ENCODE peak calls at places on chromosomes 6 and 20, in ten cellular contexts. One of them, this sample, is unnamed. For H3K4me1, the result is how much of the 10 kb centered on the place peaks cover.

GRCh38 chr6:87730310-87730709 is 28.3 kb upstream of the AKIRIN2 start:
- DNase-seq in uterus: no peak
- DNase-seq in adrenal gland: peak
- DNase-seq in GM12878: no peak
- DNase-seq in neural progenitor cell: no peak
- DNase-seq in K562: no peak
- DNase-seq in astrocyte: no peak
- DNase-seq in CD8-positive, alpha-beta T cell: no peak
- DNase-seq in fibroblast of lung: no peak
- DNase-seq in thyroid gland: peak
- DNase-seq in this sample: no peak

GRCh38 chr6:143176090-143177021 is 115.7 kb downstream of the AIG1 start:
- DNase-seq in uterus: no peak
- DNase-seq in adrenal gland: no peak
- DNase-seq in GM12878: no peak
- DNase-seq in neural progenitor cell: no peak
- DNase-seq in K562: peak
- DNase-seq in astrocyte: peak
- DNase-seq in CD8-positive, alpha-beta T cell: no peak
- DNase-seq in fibroblast of lung: peak
- DNase-seq in thyroid gland: no peak
- DNase-seq in this sample: no peak

GRCh38 chr20:1377341-1377871 is 15.4 kb downstream of the FKBP1A start:
- DNase-seq in uterus: no peak
- DNase-seq in adrenal gland: no peak
- DNase-seq in GM12878: no peak
- DNase-seq in neural progenitor cell: no peak
- DNase-seq in K562: no peak
- DNase-seq in astrocyte: no peak
- DNase-seq in CD8-positive, alpha-beta T cell: no peak
- DNase-seq in fibroblast of lung: no peak
- DNase-seq in thyroid gland: no peak
- DNase-seq in this sample: no peak

GRCh38 chr20:17419459-17419858 is 111.7 kb downstream of the BFSP1 start:
- DNase-seq in uterus: no peak
- DNase-seq in adrenal gland: no peak
- DNase-seq in GM12878: no peak
- DNase-seq in neural progenitor cell: no peak
- DNase-seq in K562: no peak
- DNase-seq in astrocyte: no peak
- DNase-seq in CD8-positive, alpha-beta T cell: no peak
- DNase-seq in fibroblast of lung: no peak
- DNase-seq in thyroid gland: no peak
- DNase-seq in this sample: no peak

GRCh38 chr6:337782-338464 is 45.6 kb downstream of the DUSP22 start:
- DNase-seq in uterus: no peak
- DNase-seq in adrenal gland: no peak
- DNase-seq in GM12878: no peak
- DNase-seq in neural progenitor cell: no peak
- DNase-seq in K562: no peak
- DNase-seq in astrocyte: no peak
- DNase-seq in CD8-positive, alpha-beta T cell: no peak
- DNase-seq in fibroblast of lung: no peak
- DNase-seq in thyroid gland: no peak
- DNase-seq in this sample: no peak

GRCh38 chr20:43404880-43405279 is 52.8 kb upstream of the SRSF6 start:
- DNase-seq in uterus: no peak
- DNase-seq in adrenal gland: no peak
- DNase-seq in GM12878: no peak
- DNase-seq in neural progenitor cell: peak
- DNase-seq in K562: peak
- DNase-seq in astrocyte: no peak
- DNase-seq in CD8-positive, alpha-beta T cell: no peak
- DNase-seq in fibroblast of lung: no peak
- DNase-seq in thyroid gland: no peak
- DNase-seq in this sample: no peak

GRCh38 chr20:49366687-49367086 is 88.8 kb upstream of the ZNFX1 start:
- DNase-seq in uterus: no peak
- DNase-seq in adrenal gland: no peak
- DNase-seq in GM12878: no peak
- DNase-seq in neural progenitor cell: no peak
- DNase-seq in K562: no peak
- DNase-seq in astrocyte: no peak
- DNase-seq in CD8-positive, alpha-beta T cell: no peak
- DNase-seq in fibroblast of lung: no peak
- DNase-seq in thyroid gland: no peak
- DNase-seq in this sample: no peak

GRCh38 chr6:90940812-90941481 is 354.1 kb upstream of the MAP3K7 start:
- DNase-seq in uterus: no peak
- DNase-seq in adrenal gland: peak
- DNase-seq in GM12878: peak
- DNase-seq in neural progenitor cell: peak
- DNase-seq in K562: peak
- DNase-seq in astrocyte: peak
- DNase-seq in CD8-positive, alpha-beta T cell: no peak
- DNase-seq in fibroblast of lung: peak
- DNase-seq in thyroid gland: no peak
- DNase-seq in this sample: no peak

GRCh38 chr6:166007349-166008263 is 160.0 kb downstream of the TBXT start:
- DNase-seq in uterus: peak
- DNase-seq in adrenal gland: peak
- DNase-seq in GM12878: no peak
- DNase-seq in neural progenitor cell: peak
- DNase-seq in K562: no peak
- DNase-seq in astrocyte: peak
- DNase-seq in CD8-positive, alpha-beta T cell: no peak
- DNase-seq in fibroblast of lung: peak
- DNase-seq in thyroid gland: peak
- DNase-seq in this sample: peak

GRCh38 chr6:17017416-17017815 is 84.4 kb upstream of the STMND1 start:
- DNase-seq in uterus: no peak
- DNase-seq in adrenal gland: no peak
- DNase-seq in GM12878: no peak
- DNase-seq in neural progenitor cell: no peak
- DNase-seq in K562: no peak
- DNase-seq in astrocyte: no peak
- DNase-seq in CD8-positive, alpha-beta T cell: no peak
- DNase-seq in fibroblast of lung: no peak
- DNase-seq in thyroid gland: no peak
- DNase-seq in this sample: no peak

GRCh38 chr6:167100241-167100674 is 22.6 kb upstream of the CCR6 start:
- DNase-seq in uterus: no peak
- DNase-seq in adrenal gland: no peak
- DNase-seq in GM12878: no peak
- DNase-seq in neural progenitor cell: no peak
- DNase-seq in K562: peak
- DNase-seq in astrocyte: no peak
- DNase-seq in CD8-positive, alpha-beta T cell: no peak
- DNase-seq in fibroblast of lung: no peak
- DNase-seq in thyroid gland: no peak
- DNase-seq in this sample: no peak

GRCh38 chr6:43833223-43833995 is 63.4 kb downstream of the VEGFA start:
- DNase-seq in uterus: no peak
- DNase-seq in adrenal gland: no peak
- DNase-seq in GM12878: no peak
- DNase-seq in neural progenitor cell: no peak
- DNase-seq in K562: no peak
- DNase-seq in astrocyte: no peak
- DNase-seq in CD8-positive, alpha-beta T cell: no peak
- DNase-seq in fibroblast of lung: no peak
- DNase-seq in thyroid gland: no peak
- DNase-seq in this sample: peak

GRCh38 chr6:94184666-94185464 is 765.5 kb upstream of the EPHA7 start:
- DNase-seq in uterus: no peak
- DNase-seq in adrenal gland: no peak
- DNase-seq in GM12878: no peak
- DNase-seq in neural progenitor cell: no peak
- DNase-seq in K562: no peak
- DNase-seq in astrocyte: no peak
- DNase-seq in CD8-positive, alpha-beta T cell: no peak
- DNase-seq in fibroblast of lung: no peak
- DNase-seq in thyroid gland: no peak
- DNase-seq in this sample: no peak

GRCh38 chr6:6758915-6759654 is 170.6 kb downstream of the LY86 start:
- DNase-seq in uterus: peak
- DNase-seq in adrenal gland: peak
- DNase-seq in GM12878: peak
- DNase-seq in neural progenitor cell: peak
- DNase-seq in K562: peak
- DNase-seq in astrocyte: peak
- DNase-seq in CD8-positive, alpha-beta T cell: peak
- DNase-seq in fibroblast of lung: peak
- DNase-seq in thyroid gland: peak
- DNase-seq in this sample: peak
- TF ChIP-seq CTCF in uterus: peak
- TF ChIP-seq CTCF in adrenal gland: peak
- TF ChIP-seq CTCF in GM12878: peak
- TF ChIP-seq CTCF in neural progenitor cell: peak
- TF ChIP-seq CTCF in K562: peak
- TF ChIP-seq CTCF in astrocyte: peak
- TF ChIP-seq CTCF in CD8-positive, alpha-beta T cell: peak
- TF ChIP-seq CTCF in fibroblast of lung: peak
- TF ChIP-seq CTCF in thyroid gland: peak
- TF ChIP-seq CTCF in this sample: peak

DNA sequence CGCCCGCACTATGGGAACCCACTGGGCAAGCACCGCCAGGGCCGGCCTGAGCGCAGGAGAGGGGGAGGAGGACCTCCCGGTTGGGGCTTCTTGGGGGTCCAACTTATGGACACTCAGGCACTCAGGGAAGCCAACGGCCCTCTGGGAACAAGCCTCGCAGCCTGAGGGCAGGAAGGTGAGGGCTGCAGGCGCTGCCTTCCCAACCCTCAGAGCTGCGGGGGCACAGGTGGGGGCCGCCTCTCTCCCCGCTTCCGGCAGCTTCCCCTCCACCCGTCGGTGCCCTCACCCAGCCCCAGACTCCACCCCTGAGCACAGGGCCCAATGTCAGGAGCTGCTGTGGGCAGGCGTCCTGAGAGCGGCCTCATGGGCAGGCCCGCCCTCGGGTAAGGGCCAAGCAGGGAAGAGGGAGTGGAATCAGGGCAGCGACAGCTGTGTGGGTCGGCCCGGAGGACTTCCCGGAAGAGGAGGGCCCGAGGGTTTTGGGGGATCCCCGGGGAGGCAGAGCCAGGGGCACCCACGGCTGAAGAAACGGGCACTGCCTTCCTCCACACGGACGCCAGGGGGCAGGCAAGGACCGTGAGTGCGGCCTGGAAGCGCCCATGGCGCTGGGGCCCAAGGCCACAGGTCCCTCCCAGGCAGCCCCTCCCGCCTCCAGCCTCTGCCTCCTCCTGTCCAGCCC is 488 bp upstream of the PTK6 start:
- DNase-seq in uterus: peak
- DNase-seq in adrenal gland: peak
- DNase-seq in GM12878: peak
- DNase-seq in neural progenitor cell: peak
- DNase-seq in K562: peak
- DNase-seq in astrocyte: peak
- DNase-seq in CD8-positive, alpha-beta T cell: peak
- DNase-seq in fibroblast of lung: peak
- DNase-seq in thyroid gland: peak
- DNase-seq in this sample: peak
- H3K4me1 ChIP-seq in uterus: under half
- H3K4me1 ChIP-seq in adrenal gland: under half
- H3K4me1 ChIP-seq in GM12878: under half
- H3K4me1 ChIP-seq in neural progenitor cell: under half
- H3K4me1 ChIP-seq in K562: under half
- H3K4me1 ChIP-seq in astrocyte: under half
- H3K4me1 ChIP-seq in CD8-positive, alpha-beta T cell: under half
- H3K4me1 ChIP-seq in fibroblast of lung: under half
- H3K4me1 ChIP-seq in thyroid gland: under half
- H3K4me1 ChIP-seq in this sample: half or more

DNA sequence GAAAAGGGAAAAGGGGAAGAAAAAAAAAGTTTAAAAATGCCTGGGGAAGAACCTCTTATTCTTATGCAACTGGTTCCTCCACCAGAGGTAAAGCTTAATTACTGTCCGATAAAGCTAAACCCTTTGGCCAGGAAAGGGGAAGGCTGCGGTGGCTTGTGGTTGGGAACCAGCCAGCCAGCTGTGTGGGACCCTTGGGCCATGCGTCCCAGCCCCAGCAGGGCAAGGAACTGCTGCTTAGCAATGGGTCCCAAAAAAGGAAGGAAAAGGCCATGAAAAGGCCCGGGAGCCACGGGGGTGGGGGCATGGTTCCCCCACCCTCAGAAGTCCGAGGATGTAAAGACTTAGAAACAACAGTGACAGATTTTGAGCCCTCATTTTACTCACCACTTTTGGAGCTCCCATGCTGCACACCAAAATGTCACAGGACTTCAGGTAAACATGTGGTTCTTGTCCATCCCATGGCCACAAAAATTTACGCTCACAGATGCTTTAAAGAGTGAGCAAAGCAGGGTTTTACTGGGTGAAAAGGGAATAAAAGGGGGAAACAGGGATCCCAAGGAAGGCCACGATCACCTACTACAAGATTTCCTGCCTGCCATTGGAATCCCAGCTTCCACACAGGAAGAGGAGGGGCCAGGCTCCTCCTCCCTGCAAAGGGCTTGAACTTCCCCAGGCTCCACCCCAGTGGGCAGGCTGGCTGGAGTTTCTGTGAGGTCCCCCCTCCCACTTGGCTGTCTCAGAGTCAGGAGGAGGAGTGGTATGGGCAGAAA is 1234.7 kb upstream of the GJE1 start:
- DNase-seq in uterus: no peak
- DNase-seq in adrenal gland: peak
- DNase-seq in GM12878: no peak
- DNase-seq in neural progenitor cell: no peak
- DNase-seq in K562: peak
- DNase-seq in astrocyte: no peak
- DNase-seq in CD8-positive, alpha-beta T cell: no peak
- DNase-seq in fibroblast of lung: no peak
- DNase-seq in thyroid gland: no peak
- DNase-seq in this sample: no peak
- H3K4me3 ChIP-seq in uterus: no peak
- H3K4me3 ChIP-seq in adrenal gland: no peak
- H3K4me3 ChIP-seq in GM12878: peak
- H3K4me3 ChIP-seq in neural progenitor cell: no peak
- H3K4me3 ChIP-seq in K562: peak
- H3K4me3 ChIP-seq in astrocyte: no peak
- H3K4me3 ChIP-seq in CD8-positive, alpha-beta T cell: no peak
- H3K4me3 ChIP-seq in fibroblast of lung: no peak
- H3K4me3 ChIP-seq in thyroid gland: no peak
- H3K4me3 ChIP-seq in this sample: no peak

DNA sequence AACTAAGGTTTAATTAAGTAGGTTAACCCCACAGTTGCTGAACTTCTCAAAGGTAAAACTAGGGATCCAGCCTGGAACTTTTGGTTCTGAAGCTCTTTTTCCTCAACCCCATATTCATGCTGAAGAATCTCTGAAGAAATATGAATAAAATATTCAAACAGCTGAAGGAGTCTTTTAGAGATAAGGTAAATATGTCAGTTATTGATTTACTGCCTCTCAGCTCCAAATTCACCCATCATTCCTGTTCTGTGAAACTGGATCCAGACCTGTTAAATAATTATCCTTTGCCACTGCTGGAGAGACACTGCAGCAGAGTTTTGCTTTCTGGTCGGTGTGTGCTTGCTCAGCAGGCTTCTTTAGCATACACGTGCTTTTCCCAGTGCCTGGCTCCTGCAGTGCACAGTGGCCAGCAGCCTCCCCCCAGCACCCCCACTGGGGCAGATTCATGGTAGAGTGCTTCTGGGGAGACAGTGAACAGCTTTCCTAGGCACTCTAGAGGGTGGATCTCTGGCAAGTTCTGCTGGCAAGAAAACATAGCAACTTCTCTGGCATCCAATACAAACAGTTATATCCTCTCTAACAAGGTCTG is 62.0 kb upstream of the BCLAF1 start:
- DNase-seq in uterus: no peak
- DNase-seq in adrenal gland: no peak
- DNase-seq in GM12878: no peak
- DNase-seq in neural progenitor cell: peak
- DNase-seq in K562: no peak
- DNase-seq in astrocyte: no peak
- DNase-seq in CD8-positive, alpha-beta T cell: no peak
- DNase-seq in fibroblast of lung: no peak
- DNase-seq in thyroid gland: peak
- DNase-seq in this sample: no peak
- TF ChIP-seq CTCF in uterus: no peak
- TF ChIP-seq CTCF in adrenal gland: no peak
- TF ChIP-seq CTCF in GM12878: no peak
- TF ChIP-seq CTCF in neural progenitor cell: no peak
- TF ChIP-seq CTCF in K562: no peak
- TF ChIP-seq CTCF in astrocyte: no peak
- TF ChIP-seq CTCF in CD8-positive, alpha-beta T cell: no peak
- TF ChIP-seq CTCF in fibroblast of lung: no peak
- TF ChIP-seq CTCF in thyroid gland: no peak
- TF ChIP-seq CTCF in this sample: no peak

This sample was measured in stomach.